ENCODE peak calls at places on chromosomes 2 and 18, in seven cellular contexts. S, X, I, H, R, E and A are unnamed samples. For H3K9me2, the result is how much of the 10 kb centered on the place peaks cover.

GRCh38 chr2:75522543-75523312 is 38.0 kb downstream of the EVA1A start:
- DNase-seq in S (no peak), X (no peak), I (peak), H (no peak), R (no peak), E (no peak), A (peak)

GRCh38 chr2:122081743-122082142 is 326.3 kb downstream of the TSN start:
- DNase-seq in S (peak), X (no peak), I (no peak), H (peak), R (no peak), E (no peak), A (no peak)

GRCh38 chr18:596288-596881 is 403 bp upstream of the CLUL1 start:
- DNase-seq in S (peak), X (peak), I (peak), H (peak), R (peak), E (peak), A (peak)

GRCh38 chr2:111905990-111906735 is 7.8 kb downstream of the MERTK start:
- DNase-seq in S (peak), X (no peak), I (no peak), H (no peak), R (peak), E (peak), A (no peak)

GRCh38 chr2:200421270-200421669 is 88.6 kb downstream of the KCTD18 start:
- DNase-seq in S (no peak), X (no peak), I (no peak), H (no peak), R (no peak), E (no peak), A (no peak)

GRCh38 chr2:234178309-234179030 is 128.0 kb downstream of the SPP2 start:
- DNase-seq in S (no peak), X (peak), I (peak), H (no peak), R (no peak), E (no peak), A (peak)

GRCh38 chr2:119491776-119492525 is 32.3 kb downstream of the SCTR start:
- DNase-seq in S (no peak), X (peak), I (peak), H (peak), R (no peak), E (no peak), A (peak)

GRCh38 chr18:78506031-78506461 is 473.6 kb upstream of the SALL3 start:
- DNase-seq in S (no peak), X (no peak), I (no peak), H (peak), R (no peak), E (no peak), A (no peak)

GRCh38 chr2:95215018-95215612 is 7.8 kb downstream of the ZNF892 start:
- DNase-seq in S (no peak), X (no peak), I (peak), H (no peak), R (no peak), E (no peak), A (no peak)

GRCh38 chr2:68287580-68288441 is 31.9 kb downstream of the CNRIP1 start:
- DNase-seq in S (no peak), X (no peak), I (peak), H (peak), R (peak), E (no peak), A (peak)

GRCh38 chr2:209933499-209934458 is 68.7 kb upstream of the RPE start:
- DNase-seq in S (no peak), X (no peak), I (peak), H (no peak), R (no peak), E (no peak), A (peak)
- H2AFZ ChIP-seq in S (no peak), X (no peak), I (peak), H (no peak), R (no peak), E (no peak), A (no peak)

GRCh38 chr2:65300134-65300771 is 72.6 kb downstream of the ACTR2 start:
- DNase-seq in S (no peak), X (no peak), I (peak), H (no peak), R (no peak), E (no peak), A (peak)
- H3K4me3 ChIP-seq in S (peak), X (no peak), I (peak), H (no peak), R (peak), E (peak), A (peak)

GRCh38 chr18:49650426-49650891 is 88.6 kb downstream of the LIPG start:
- DNase-seq in S (no peak), X (no peak), I (peak), H (no peak), R (no peak), E (no peak), A (peak)

GRCh38 chr18:49646864-49647263 is 85.0 kb downstream of the LIPG start:
- DNase-seq in S (no peak), X (no peak), I (no peak), H (no peak), R (no peak), E (no peak), A (no peak)

GRCh38 chr18:49648811-49649210 is 87.0 kb downstream of the LIPG start:
- DNase-seq in S (peak), X (no peak), I (no peak), H (no peak), R (no peak), E (no peak), A (no peak)

GRCh38 chr18:49647496-49648168 is 85.8 kb downstream of the LIPG start:
- DNase-seq in S (no peak), X (no peak), I (peak), H (no peak), R (no peak), E (no peak), A (peak)

GRCh38 chr18:49648326-49648725 is 86.5 kb downstream of the LIPG start:
- DNase-seq in S (no peak), X (no peak), I (no peak), H (no peak), R (no peak), E (no peak), A (no peak)
- H3K9me2 ChIP-seq in S (under half), X (under half), I (under half), H (under half), R (under half), E (under half), A (under half)

DNA sequence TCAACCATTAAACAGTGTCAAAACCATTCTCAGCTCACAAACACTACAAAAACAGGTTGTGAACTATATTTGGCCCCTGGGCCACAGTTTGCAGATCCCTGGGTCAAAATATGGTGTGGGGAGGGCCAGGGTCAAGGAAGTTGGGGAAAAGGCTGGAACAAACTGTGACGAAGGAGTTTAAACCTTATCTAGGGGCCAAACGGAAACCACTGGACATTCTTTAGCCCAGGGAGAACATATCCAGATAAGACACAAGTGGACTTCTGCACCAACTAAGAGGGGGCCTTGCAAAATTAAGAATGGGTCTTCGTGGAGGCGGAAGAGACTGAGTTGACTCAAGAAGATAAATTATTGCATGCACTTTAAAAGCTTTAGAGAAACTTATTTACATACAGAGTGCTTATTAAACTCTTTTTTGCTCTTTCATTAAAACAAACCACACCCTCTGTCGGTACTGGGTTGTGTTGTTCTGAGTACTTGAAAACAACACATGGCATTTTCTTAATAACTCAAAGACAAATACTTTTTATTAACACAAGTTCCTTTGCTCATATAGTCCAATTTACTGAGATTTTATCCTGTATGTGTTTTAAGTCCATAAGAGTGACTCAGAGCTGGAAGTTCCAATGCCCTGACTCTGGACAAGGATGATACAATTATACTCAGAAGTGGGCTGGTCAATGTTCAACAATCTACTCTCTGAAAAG is 5.3 kb upstream of the ASAP2 start:
- DNase-seq in S (no peak), X (no peak), I (peak), H (no peak), R (no peak), E (no peak), A (peak)
- H2AFZ ChIP-seq in S (no peak), X (no peak), I (no peak), H (no peak), R (no peak), E (no peak), A (no peak)